ENCODE peak calls at places on chromosomes 6 and 20, in ten cellular contexts. One of them, this sample, is unnamed.

GRCh38 chr20:47389867-47390347 is 33.4 kb upstream of the ZMYND8 start:
- DNase-seq in activated T-cell treated with anti-CD3 and anti-CD28 coated beads for 1 hour: no peak
- DNase-seq in NCI-H2171 treated with DMSO at 0.1 percent for 48 hours: no peak
- DNase-seq in NCI-H1092: no peak
- DNase-seq in activated CD8-positive, alpha-beta memory T cell treated with anti-CD3 and anti-CD28 coated beads for 1 hour: no peak
- DNase-seq in nephron progenitor cell: no peak
- DNase-seq in NCI-H748 treated with DMSO at 0.1 percent for 48 hours: no peak
- DNase-seq in activated naive CD4-positive, alpha-beta T cell treated with Interleukin-2 at 50 U/mL for 16 hours: no peak
- DNase-seq in kidney tubule cell: peak; percentile 77
- DNase-seq in mammary epithelial cell: peak; percentile 89
- DNase-seq in this sample: no peak

GRCh38 chr6:56507517-56507916 is 135.2 kb downstream of the DST start:
- DNase-seq in activated naive CD4-positive, alpha-beta T cell treated with Interleukin-2 at 50 U/mL for 16 hours: no peak
- DNase-seq in NCI-H2171 treated with DMSO at 0.1 percent for 48 hours: no peak
- DNase-seq in mammary epithelial cell: no peak
- DNase-seq in activated T-cell treated with anti-CD3 and anti-CD28 coated beads for 1 hour: no peak
- DNase-seq in NCI-H748 treated with DMSO at 0.1 percent for 48 hours: no peak
- DNase-seq in NCI-H1092: no peak
- DNase-seq in activated CD8-positive, alpha-beta memory T cell treated with anti-CD3 and anti-CD28 coated beads for 1 hour: no peak
- DNase-seq in nephron progenitor cell: no peak
- DNase-seq in kidney tubule cell: no peak
- DNase-seq in this sample: no peak

GRCh38 chr6:79073888-79074287 is 4.2 kb downstream of the PHIP start:
- DNase-seq in kidney tubule cell: no peak
- DNase-seq in activated naive CD4-positive, alpha-beta T cell treated with Interleukin-2 at 50 U/mL for 16 hours: no peak
- DNase-seq in nephron progenitor cell: no peak
- DNase-seq in NCI-H1092: no peak
- DNase-seq in activated T-cell treated with anti-CD3 and anti-CD28 coated beads for 1 hour: no peak
- DNase-seq in mammary epithelial cell: no peak
- DNase-seq in NCI-H2171 treated with DMSO at 0.1 percent for 48 hours: no peak
- DNase-seq in NCI-H748 treated with DMSO at 0.1 percent for 48 hours: no peak
- DNase-seq in activated CD8-positive, alpha-beta memory T cell treated with anti-CD3 and anti-CD28 coated beads for 1 hour: no peak
- DNase-seq in this sample: no peak

GRCh38 chr6:137568067-137568466 is 73.9 kb upstream of the OLIG3 start:
- DNase-seq in activated T-cell treated with anti-CD3 and anti-CD28 coated beads for 1 hour: no peak
- DNase-seq in mammary epithelial cell: no peak
- DNase-seq in activated naive CD4-positive, alpha-beta T cell treated with Interleukin-2 at 50 U/mL for 16 hours: no peak
- DNase-seq in NCI-H2171 treated with DMSO at 0.1 percent for 48 hours: no peak
- DNase-seq in NCI-H748 treated with DMSO at 0.1 percent for 48 hours: no peak
- DNase-seq in activated CD8-positive, alpha-beta memory T cell treated with anti-CD3 and anti-CD28 coated beads for 1 hour: no peak
- DNase-seq in NCI-H1092: no peak
- DNase-seq in nephron progenitor cell: no peak
- DNase-seq in kidney tubule cell: no peak
- DNase-seq in this sample: no peak

GRCh38 chr6:30618270-30618787 is 689 bp downstream of the MRPS18B start:
- DNase-seq in NCI-H748 treated with DMSO at 0.1 percent for 48 hours: no peak
- DNase-seq in activated naive CD4-positive, alpha-beta T cell treated with Interleukin-2 at 50 U/mL for 16 hours: no peak
- DNase-seq in NCI-H2171 treated with DMSO at 0.1 percent for 48 hours: peak; percentile 48
- DNase-seq in nephron progenitor cell: no peak
- DNase-seq in NCI-H1092: no peak
- DNase-seq in activated CD8-positive, alpha-beta memory T cell treated with anti-CD3 and anti-CD28 coated beads for 1 hour: no peak
- DNase-seq in kidney tubule cell: peak; percentile 18
- DNase-seq in activated T-cell treated with anti-CD3 and anti-CD28 coated beads for 1 hour: no peak
- DNase-seq in mammary epithelial cell: no peak
- DNase-seq in this sample: no peak

GRCh38 chr20:25207149-25207959 is 11.8 kb downstream of the ENTPD6 start:
- DNase-seq in NCI-H748 treated with DMSO at 0.1 percent for 48 hours: no peak
- DNase-seq in nephron progenitor cell: no peak
- DNase-seq in NCI-H2171 treated with DMSO at 0.1 percent for 48 hours: no peak
- DNase-seq in mammary epithelial cell: no peak
- DNase-seq in NCI-H1092: no peak
- DNase-seq in activated T-cell treated with anti-CD3 and anti-CD28 coated beads for 1 hour: no peak
- DNase-seq in activated naive CD4-positive, alpha-beta T cell treated with Interleukin-2 at 50 U/mL for 16 hours: no peak
- DNase-seq in activated CD8-positive, alpha-beta memory T cell treated with anti-CD3 and anti-CD28 coated beads for 1 hour: no peak
- DNase-seq in kidney tubule cell: no peak
- DNase-seq in this sample: peak; percentile 24

GRCh38 chr6:126167726-126168125 is 172.2 kb upstream of the CENPW start:
- DNase-seq in NCI-H1092: no peak
- DNase-seq in activated naive CD4-positive, alpha-beta T cell treated with Interleukin-2 at 50 U/mL for 16 hours: no peak
- DNase-seq in kidney tubule cell: no peak
- DNase-seq in activated T-cell treated with anti-CD3 and anti-CD28 coated beads for 1 hour: no peak
- DNase-seq in mammary epithelial cell: no peak
- DNase-seq in activated CD8-positive, alpha-beta memory T cell treated with anti-CD3 and anti-CD28 coated beads for 1 hour: no peak
- DNase-seq in NCI-H748 treated with DMSO at 0.1 percent for 48 hours: no peak
- DNase-seq in nephron progenitor cell: no peak
- DNase-seq in NCI-H2171 treated with DMSO at 0.1 percent for 48 hours: no peak
- DNase-seq in this sample: no peak

GRCh38 chr20:47326718-47327137 is 29.8 kb downstream of the ZMYND8 start:
- DNase-seq in NCI-H2171 treated with DMSO at 0.1 percent for 48 hours: no peak
- DNase-seq in NCI-H748 treated with DMSO at 0.1 percent for 48 hours: no peak
- DNase-seq in activated T-cell treated with anti-CD3 and anti-CD28 coated beads for 1 hour: no peak
- DNase-seq in activated CD8-positive, alpha-beta memory T cell treated with anti-CD3 and anti-CD28 coated beads for 1 hour: no peak
- DNase-seq in nephron progenitor cell: no peak
- DNase-seq in NCI-H1092: no peak
- DNase-seq in kidney tubule cell: peak; percentile 52
- DNase-seq in mammary epithelial cell: no peak
- DNase-seq in activated naive CD4-positive, alpha-beta T cell treated with Interleukin-2 at 50 U/mL for 16 hours: no peak
- DNase-seq in this sample: no peak

GRCh38 chr6:39182604-39183003 is 46.7 kb downstream of the KCNK5 start:
- DNase-seq in NCI-H2171 treated with DMSO at 0.1 percent for 48 hours: no peak
- DNase-seq in mammary epithelial cell: no peak
- DNase-seq in activated T-cell treated with anti-CD3 and anti-CD28 coated beads for 1 hour: no peak
- DNase-seq in activated CD8-positive, alpha-beta memory T cell treated with anti-CD3 and anti-CD28 coated beads for 1 hour: no peak
- DNase-seq in NCI-H748 treated with DMSO at 0.1 percent for 48 hours: no peak
- DNase-seq in nephron progenitor cell: no peak
- DNase-seq in kidney tubule cell: no peak
- DNase-seq in NCI-H1092: no peak
- DNase-seq in activated naive CD4-positive, alpha-beta T cell treated with Interleukin-2 at 50 U/mL for 16 hours: no peak
- DNase-seq in this sample: no peak

GRCh38 chr6:33289784-33290315 is 449 bp downstream of the PFDN6 start:
- DNase-seq in activated T-cell treated with anti-CD3 and anti-CD28 coated beads for 1 hour: no peak
- DNase-seq in mammary epithelial cell: no peak
- DNase-seq in NCI-H2171 treated with DMSO at 0.1 percent for 48 hours: no peak
- DNase-seq in activated naive CD4-positive, alpha-beta T cell treated with Interleukin-2 at 50 U/mL for 16 hours: no peak
- DNase-seq in nephron progenitor cell: no peak
- DNase-seq in NCI-H748 treated with DMSO at 0.1 percent for 48 hours: no peak
- DNase-seq in NCI-H1092: no peak
- DNase-seq in kidney tubule cell: no peak
- DNase-seq in activated CD8-positive, alpha-beta memory T cell treated with anti-CD3 and anti-CD28 coated beads for 1 hour: no peak
- DNase-seq in this sample: no peak

GRCh38 chr6:2381872-2382661 is 136.7 kb upstream of the GMDS start:
- DNase-seq in NCI-H1092: no peak
- DNase-seq in NCI-H2171 treated with DMSO at 0.1 percent for 48 hours: no peak
- DNase-seq in nephron progenitor cell: no peak
- DNase-seq in kidney tubule cell: no peak
- DNase-seq in activated naive CD4-positive, alpha-beta T cell treated with Interleukin-2 at 50 U/mL for 16 hours: no peak
- DNase-seq in NCI-H748 treated with DMSO at 0.1 percent for 48 hours: no peak
- DNase-seq in activated CD8-positive, alpha-beta memory T cell treated with anti-CD3 and anti-CD28 coated beads for 1 hour: no peak
- DNase-seq in mammary epithelial cell: no peak
- DNase-seq in activated T-cell treated with anti-CD3 and anti-CD28 coated beads for 1 hour: no peak
- DNase-seq in this sample: no peak

GRCh38 chr6:66605011-66605410 is 898.0 kb upstream of the EYS start:
- DNase-seq in activated T-cell treated with anti-CD3 and anti-CD28 coated beads for 1 hour: no peak
- DNase-seq in NCI-H748 treated with DMSO at 0.1 percent for 48 hours: no peak
- DNase-seq in NCI-H2171 treated with DMSO at 0.1 percent for 48 hours: no peak
- DNase-seq in activated naive CD4-positive, alpha-beta T cell treated with Interleukin-2 at 50 U/mL for 16 hours: no peak
- DNase-seq in activated CD8-positive, alpha-beta memory T cell treated with anti-CD3 and anti-CD28 coated beads for 1 hour: no peak
- DNase-seq in kidney tubule cell: no peak
- DNase-seq in nephron progenitor cell: no peak
- DNase-seq in mammary epithelial cell: no peak
- DNase-seq in NCI-H1092: no peak
- DNase-seq in this sample: no peak

GRCh38 chr6:29633532-29633901 is 534 bp upstream of the GABBR1 start:
- DNase-seq in nephron progenitor cell: no peak
- DNase-seq in kidney tubule cell: no peak
- DNase-seq in activated T-cell treated with anti-CD3 and anti-CD28 coated beads for 1 hour: no peak
- DNase-seq in mammary epithelial cell: no peak
- DNase-seq in NCI-H1092: no peak
- DNase-seq in NCI-H748 treated with DMSO at 0.1 percent for 48 hours: no peak
- DNase-seq in NCI-H2171 treated with DMSO at 0.1 percent for 48 hours: no peak
- DNase-seq in activated CD8-positive, alpha-beta memory T cell treated with anti-CD3 and anti-CD28 coated beads for 1 hour: no peak
- DNase-seq in activated naive CD4-positive, alpha-beta T cell treated with Interleukin-2 at 50 U/mL for 16 hours: no peak
- DNase-seq in this sample: no peak

GRCh38 chr6:112439416-112439815 is 92.3 kb downstream of the RFPL4B start:
- DNase-seq in activated CD8-positive, alpha-beta memory T cell treated with anti-CD3 and anti-CD28 coated beads for 1 hour: no peak
- DNase-seq in nephron progenitor cell: no peak
- DNase-seq in mammary epithelial cell: no peak
- DNase-seq in NCI-H2171 treated with DMSO at 0.1 percent for 48 hours: no peak
- DNase-seq in activated T-cell treated with anti-CD3 and anti-CD28 coated beads for 1 hour: no peak
- DNase-seq in NCI-H1092: no peak
- DNase-seq in activated naive CD4-positive, alpha-beta T cell treated with Interleukin-2 at 50 U/mL for 16 hours: no peak
- DNase-seq in kidney tubule cell: no peak
- DNase-seq in NCI-H748 treated with DMSO at 0.1 percent for 48 hours: no peak
- DNase-seq in this sample: no peak

GRCh38 chr6:79440590-79440989 is 96.6 kb downstream of the LCA5 start:
- DNase-seq in NCI-H1092: no peak
- DNase-seq in nephron progenitor cell: no peak
- DNase-seq in kidney tubule cell: no peak
- DNase-seq in activated T-cell treated with anti-CD3 and anti-CD28 coated beads for 1 hour: no peak
- DNase-seq in NCI-H2171 treated with DMSO at 0.1 percent for 48 hours: no peak
- DNase-seq in NCI-H748 treated with DMSO at 0.1 percent for 48 hours: no peak
- DNase-seq in activated naive CD4-positive, alpha-beta T cell treated with Interleukin-2 at 50 U/mL for 16 hours: no peak
- DNase-seq in activated CD8-positive, alpha-beta memory T cell treated with anti-CD3 and anti-CD28 coated beads for 1 hour: no peak
- DNase-seq in mammary epithelial cell: no peak
- DNase-seq in this sample: no peak

GRCh38 chr6:145546265-145546664 is 189.1 kb downstream of the EPM2A start:
- DNase-seq in NCI-H2171 treated with DMSO at 0.1 percent for 48 hours: no peak
- DNase-seq in activated CD8-positive, alpha-beta memory T cell treated with anti-CD3 and anti-CD28 coated beads for 1 hour: no peak
- DNase-seq in NCI-H1092: no peak
- DNase-seq in NCI-H748 treated with DMSO at 0.1 percent for 48 hours: no peak
- DNase-seq in mammary epithelial cell: no peak
- DNase-seq in nephron progenitor cell: no peak
- DNase-seq in activated naive CD4-positive, alpha-beta T cell treated with Interleukin-2 at 50 U/mL for 16 hours: no peak
- DNase-seq in activated T-cell treated with anti-CD3 and anti-CD28 coated beads for 1 hour: no peak
- DNase-seq in kidney tubule cell: no peak
- DNase-seq in this sample: no peak

GRCh38 chr6:74018825-74019224 is 322.8 kb downstream of the CD109 start:
- DNase-seq in activated CD8-positive, alpha-beta memory T cell treated with anti-CD3 and anti-CD28 coated beads for 1 hour: no peak
- DNase-seq in nephron progenitor cell: no peak
- DNase-seq in NCI-H748 treated with DMSO at 0.1 percent for 48 hours: no peak
- DNase-seq in activated T-cell treated with anti-CD3 and anti-CD28 coated beads for 1 hour: no peak
- DNase-seq in kidney tubule cell: no peak
- DNase-seq in mammary epithelial cell: no peak
- DNase-seq in activated naive CD4-positive, alpha-beta T cell treated with Interleukin-2 at 50 U/mL for 16 hours: no peak
- DNase-seq in NCI-H1092: no peak
- DNase-seq in NCI-H2171 treated with DMSO at 0.1 percent for 48 hours: no peak
- DNase-seq in this sample: no peak

This sample was measured in ecto neural progenitor cell.